ENCODE peak calls at places on chromosomes 6 and 20, in seven cellular contexts. One of them, this sample, is unnamed.

GRCh38 chr20:58149412-58150091 is 78.9 kb downstream of the ANKRD60 start:
- DNase-seq in A549: no peak
- DNase-seq in PC-3: peak; percentile 80
- DNase-seq in stimulated activated CD8-positive, alpha-beta memory T cell treated with anti-CD3 and anti-CD28 coated beads, Interleukin-4, amount 100 ng/mL, for 24 hours: no peak
- DNase-seq in NAMALWA: no peak
- DNase-seq in AG08395: no peak
- DNase-seq in stimulated activated naive CD8-positive, alpha-beta T cell treated with anti-CD3 and anti-CD28 coated beads, Interleukin-15, Interleukin-2, amounts not matched to agents 100 U/mL and 50 U/mL, for 24 hours: no peak
- DNase-seq in this sample: no peak

GRCh38 chr6:138004423-138005287 is 102.6 kb downstream of the PERP start:
- DNase-seq in A549: peak; percentile 47
- DNase-seq in PC-3: peak; percentile 64
- DNase-seq in stimulated activated CD8-positive, alpha-beta memory T cell treated with anti-CD3 and anti-CD28 coated beads, Interleukin-4, amount 100 ng/mL, for 24 hours: no peak
- DNase-seq in NAMALWA: peak; percentile 63
- DNase-seq in AG08395: peak; percentile 25
- DNase-seq in stimulated activated naive CD8-positive, alpha-beta T cell treated with anti-CD3 and anti-CD28 coated beads, Interleukin-15, Interleukin-2, amounts not matched to agents 100 U/mL and 50 U/mL, for 24 hours: peak; percentile 27
- DNase-seq in this sample: no peak

GRCh38 chr6:82978362-82978945 is 87.2 kb downstream of the UBE3D start:
- DNase-seq in A549: no peak
- DNase-seq in PC-3: peak; percentile 65
- DNase-seq in stimulated activated CD8-positive, alpha-beta memory T cell treated with anti-CD3 and anti-CD28 coated beads, Interleukin-4, amount 100 ng/mL, for 24 hours: no peak
- DNase-seq in NAMALWA: no peak
- DNase-seq in AG08395: no peak
- DNase-seq in stimulated activated naive CD8-positive, alpha-beta T cell treated with anti-CD3 and anti-CD28 coated beads, Interleukin-15, Interleukin-2, amounts not matched to agents 100 U/mL and 50 U/mL, for 24 hours: no peak
- DNase-seq in this sample: no peak

GRCh38 chr6:55069132-55069781 is 105.1 kb upstream of the HCRTR2 start:
- DNase-seq in A549: peak; percentile 12
- DNase-seq in PC-3: peak; percentile 83
- DNase-seq in stimulated activated CD8-positive, alpha-beta memory T cell treated with anti-CD3 and anti-CD28 coated beads, Interleukin-4, amount 100 ng/mL, for 24 hours: no peak
- DNase-seq in NAMALWA: peak; percentile 62
- DNase-seq in AG08395: peak; percentile 36
- DNase-seq in stimulated activated naive CD8-positive, alpha-beta T cell treated with anti-CD3 and anti-CD28 coated beads, Interleukin-15, Interleukin-2, amounts not matched to agents 100 U/mL and 50 U/mL, for 24 hours: no peak
- DNase-seq in this sample: peak; percentile 29

GRCh38 chr6:148263010-148263409 is 79.6 kb upstream of the SASH1 start:
- DNase-seq in A549: peak; percentile 1
- DNase-seq in PC-3: peak; percentile 82
- DNase-seq in stimulated activated CD8-positive, alpha-beta memory T cell treated with anti-CD3 and anti-CD28 coated beads, Interleukin-4, amount 100 ng/mL, for 24 hours: no peak
- DNase-seq in NAMALWA: no peak
- DNase-seq in AG08395: no peak
- DNase-seq in stimulated activated naive CD8-positive, alpha-beta T cell treated with anti-CD3 and anti-CD28 coated beads, Interleukin-15, Interleukin-2, amounts not matched to agents 100 U/mL and 50 U/mL, for 24 hours: no peak
- DNase-seq in this sample: no peak

GRCh38 chr6:33822575-33823395 is 19.0 kb upstream of the MLN start:
- DNase-seq in A549: peak; percentile 54
- DNase-seq in PC-3: peak; percentile 52
- DNase-seq in stimulated activated CD8-positive, alpha-beta memory T cell treated with anti-CD3 and anti-CD28 coated beads, Interleukin-4, amount 100 ng/mL, for 24 hours: no peak
- DNase-seq in NAMALWA: peak; percentile 26
- DNase-seq in AG08395: peak; percentile 37
- DNase-seq in stimulated activated naive CD8-positive, alpha-beta T cell treated with anti-CD3 and anti-CD28 coated beads, Interleukin-15, Interleukin-2, amounts not matched to agents 100 U/mL and 50 U/mL, for 24 hours: no peak
- DNase-seq in this sample: no peak

GRCh38 chr6:43954311-43955131 is 172.7 kb downstream of the MRPL14 start:
- DNase-seq in A549: no peak
- DNase-seq in PC-3: no peak
- DNase-seq in stimulated activated CD8-positive, alpha-beta memory T cell treated with anti-CD3 and anti-CD28 coated beads, Interleukin-4, amount 100 ng/mL, for 24 hours: no peak
- DNase-seq in NAMALWA: no peak
- DNase-seq in AG08395: no peak
- DNase-seq in stimulated activated naive CD8-positive, alpha-beta T cell treated with anti-CD3 and anti-CD28 coated beads, Interleukin-15, Interleukin-2, amounts not matched to agents 100 U/mL and 50 U/mL, for 24 hours: no peak
- DNase-seq in this sample: no peak

GRCh38 chr6:12955996-12956395 is 239.4 kb downstream of the PHACTR1 start:
- DNase-seq in A549: no peak
- DNase-seq in PC-3: no peak
- DNase-seq in stimulated activated CD8-positive, alpha-beta memory T cell treated with anti-CD3 and anti-CD28 coated beads, Interleukin-4, amount 100 ng/mL, for 24 hours: no peak
- DNase-seq in NAMALWA: no peak
- DNase-seq in AG08395: no peak
- DNase-seq in stimulated activated naive CD8-positive, alpha-beta T cell treated with anti-CD3 and anti-CD28 coated beads, Interleukin-15, Interleukin-2, amounts not matched to agents 100 U/mL and 50 U/mL, for 24 hours: no peak
- DNase-seq in this sample: no peak

GRCh38 chr6:37110455-37111155 is 59.3 kb upstream of the PIM1 start:
- DNase-seq in A549: no peak
- DNase-seq in PC-3: no peak
- DNase-seq in stimulated activated CD8-positive, alpha-beta memory T cell treated with anti-CD3 and anti-CD28 coated beads, Interleukin-4, amount 100 ng/mL, for 24 hours: no peak
- DNase-seq in NAMALWA: no peak
- DNase-seq in AG08395: no peak
- DNase-seq in stimulated activated naive CD8-positive, alpha-beta T cell treated with anti-CD3 and anti-CD28 coated beads, Interleukin-15, Interleukin-2, amounts not matched to agents 100 U/mL and 50 U/mL, for 24 hours: no peak
- DNase-seq in this sample: no peak

GRCh38 chr6:116307633-116308032 is 27.9 kb upstream of the TSPYL1 start:
- DNase-seq in A549: no peak
- DNase-seq in PC-3: no peak
- DNase-seq in stimulated activated CD8-positive, alpha-beta memory T cell treated with anti-CD3 and anti-CD28 coated beads, Interleukin-4, amount 100 ng/mL, for 24 hours: no peak
- DNase-seq in NAMALWA: no peak
- DNase-seq in AG08395: no peak
- DNase-seq in stimulated activated naive CD8-positive, alpha-beta T cell treated with anti-CD3 and anti-CD28 coated beads, Interleukin-15, Interleukin-2, amounts not matched to agents 100 U/mL and 50 U/mL, for 24 hours: no peak
- DNase-seq in this sample: no peak

GRCh38 chr6:22247916-22248482 is 48.8 kb downstream of the PRL start:
- DNase-seq in A549: no peak
- DNase-seq in PC-3: no peak
- DNase-seq in stimulated activated CD8-positive, alpha-beta memory T cell treated with anti-CD3 and anti-CD28 coated beads, Interleukin-4, amount 100 ng/mL, for 24 hours: no peak
- DNase-seq in NAMALWA: no peak
- DNase-seq in AG08395: no peak
- DNase-seq in stimulated activated naive CD8-positive, alpha-beta T cell treated with anti-CD3 and anti-CD28 coated beads, Interleukin-15, Interleukin-2, amounts not matched to agents 100 U/mL and 50 U/mL, for 24 hours: no peak
- DNase-seq in this sample: no peak

GRCh38 chr6:147906361-147906760 is 397.9 kb downstream of the SAMD5 start:
- DNase-seq in A549: no peak
- DNase-seq in PC-3: peak; percentile 22
- DNase-seq in stimulated activated CD8-positive, alpha-beta memory T cell treated with anti-CD3 and anti-CD28 coated beads, Interleukin-4, amount 100 ng/mL, for 24 hours: no peak
- DNase-seq in NAMALWA: no peak
- DNase-seq in AG08395: no peak
- DNase-seq in stimulated activated naive CD8-positive, alpha-beta T cell treated with anti-CD3 and anti-CD28 coated beads, Interleukin-15, Interleukin-2, amounts not matched to agents 100 U/mL and 50 U/mL, for 24 hours: no peak
- DNase-seq in this sample: no peak

GRCh38 chr20:47392015-47392720 is 35.7 kb upstream of the ZMYND8 start:
- DNase-seq in A549: peak; percentile 99
- DNase-seq in PC-3: peak; percentile 99
- DNase-seq in stimulated activated CD8-positive, alpha-beta memory T cell treated with anti-CD3 and anti-CD28 coated beads, Interleukin-4, amount 100 ng/mL, for 24 hours: no peak
- DNase-seq in NAMALWA: peak; percentile 95
- DNase-seq in AG08395: peak; percentile 85
- DNase-seq in stimulated activated naive CD8-positive, alpha-beta T cell treated with anti-CD3 and anti-CD28 coated beads, Interleukin-15, Interleukin-2, amounts not matched to agents 100 U/mL and 50 U/mL, for 24 hours: peak; percentile 18
- DNase-seq in this sample: no peak

GRCh38 chr6:112224088-112224487 is 30.3 kb downstream of the LAMA4 start:
- DNase-seq in A549: no peak
- DNase-seq in PC-3: no peak
- DNase-seq in stimulated activated CD8-positive, alpha-beta memory T cell treated with anti-CD3 and anti-CD28 coated beads, Interleukin-4, amount 100 ng/mL, for 24 hours: no peak
- DNase-seq in NAMALWA: no peak
- DNase-seq in AG08395: no peak
- DNase-seq in stimulated activated naive CD8-positive, alpha-beta T cell treated with anti-CD3 and anti-CD28 coated beads, Interleukin-15, Interleukin-2, amounts not matched to agents 100 U/mL and 50 U/mL, for 24 hours: no peak
- DNase-seq in this sample: no peak

GRCh38 chr20:2542361-2542760 is 6.0 kb downstream of the TMC2 start:
- DNase-seq in A549: no peak
- DNase-seq in PC-3: no peak
- DNase-seq in stimulated activated CD8-positive, alpha-beta memory T cell treated with anti-CD3 and anti-CD28 coated beads, Interleukin-4, amount 100 ng/mL, for 24 hours: no peak
- DNase-seq in NAMALWA: no peak
- DNase-seq in AG08395: no peak
- DNase-seq in stimulated activated naive CD8-positive, alpha-beta T cell treated with anti-CD3 and anti-CD28 coated beads, Interleukin-15, Interleukin-2, amounts not matched to agents 100 U/mL and 50 U/mL, for 24 hours: no peak
- DNase-seq in this sample: no peak

GRCh38 chr6:71544028-71544427 is 255.4 kb downstream of the OGFRL1 start:
- DNase-seq in A549: no peak
- DNase-seq in PC-3: no peak
- DNase-seq in stimulated activated CD8-positive, alpha-beta memory T cell treated with anti-CD3 and anti-CD28 coated beads, Interleukin-4, amount 100 ng/mL, for 24 hours: no peak
- DNase-seq in NAMALWA: no peak
- DNase-seq in AG08395: peak; percentile 62
- DNase-seq in stimulated activated naive CD8-positive, alpha-beta T cell treated with anti-CD3 and anti-CD28 coated beads, Interleukin-15, Interleukin-2, amounts not matched to agents 100 U/mL and 50 U/mL, for 24 hours: no peak
- DNase-seq in this sample: no peak

GRCh38 chr6:2986722-2987196 is 12.9 kb upstream of the NQO2 start:
- DNase-seq in A549: no peak
- DNase-seq in PC-3: peak; percentile 92
- DNase-seq in stimulated activated CD8-positive, alpha-beta memory T cell treated with anti-CD3 and anti-CD28 coated beads, Interleukin-4, amount 100 ng/mL, for 24 hours: no peak
- DNase-seq in NAMALWA: no peak
- DNase-seq in AG08395: peak; percentile 61
- DNase-seq in stimulated activated naive CD8-positive, alpha-beta T cell treated with anti-CD3 and anti-CD28 coated beads, Interleukin-15, Interleukin-2, amounts not matched to agents 100 U/mL and 50 U/mL, for 24 hours: no peak
- DNase-seq in this sample: no peak

GRCh38 chr6:30325873-30326445 is 768 bp upstream of the TRIM39 start:
- DNase-seq in A549: no peak
- DNase-seq in PC-3: no peak
- DNase-seq in stimulated activated CD8-positive, alpha-beta memory T cell treated with anti-CD3 and anti-CD28 coated beads, Interleukin-4, amount 100 ng/mL, for 24 hours: peak; percentile 42
- DNase-seq in NAMALWA: peak; percentile 90
- DNase-seq in AG08395: peak; percentile 4
- DNase-seq in stimulated activated naive CD8-positive, alpha-beta T cell treated with anti-CD3 and anti-CD28 coated beads, Interleukin-15, Interleukin-2, amounts not matched to agents 100 U/mL and 50 U/mL, for 24 hours: no peak
- DNase-seq in this sample: no peak

GRCh38 chr20:24648481-24648880 is 179.1 kb downstream of the SYNDIG1 start:
- DNase-seq in A549: no peak
- DNase-seq in PC-3: no peak
- DNase-seq in stimulated activated CD8-positive, alpha-beta memory T cell treated with anti-CD3 and anti-CD28 coated beads, Interleukin-4, amount 100 ng/mL, for 24 hours: no peak
- DNase-seq in NAMALWA: no peak
- DNase-seq in AG08395: peak; percentile 15
- DNase-seq in stimulated activated naive CD8-positive, alpha-beta T cell treated with anti-CD3 and anti-CD28 coated beads, Interleukin-15, Interleukin-2, amounts not matched to agents 100 U/mL and 50 U/mL, for 24 hours: no peak
- DNase-seq in this sample: no peak

This sample was measured in left colon.